ENCODE peak calls at places on chromosomes 5 and 9, in ten cellular contexts. H is memory B cell; P is activated naive CD4-positive, alpha-beta T cell treated with anti-CD3 and anti-CD28 coated beads, Interleukin-2, amount 10 ng/mL, durations not matched to agents 7 days and 5 days; D is endothelial cell; B is GM18507; I is RWPE1; W is H4; F is T-helper 1 cell; C is stimulated activated CD8-positive, alpha-beta memory T cell treated with anti-CD3 and anti-CD28 coated beads, Interleukin-4, amount 100 ng/mL, for 1 hour; G is NCI-H1417. N is an unnamed sample.

GRCh38 chr9:107890921-107891465 is 401.4 kb upstream of the KLF4 start:
- DNase-seq in W (no peak), P (no peak), G (no peak), I (no peak), B (no peak), H (no peak), F (no peak), D (no peak), C (no peak), N (no peak)

GRCh38 chr5:135236951-135237791 is 161.9 kb downstream of the MACROH2A1 start:
- DNase-seq in H (no peak), B (no peak), I (no peak), F (no peak), W (no peak), G (no peak), P (no peak), C (no peak), D (no peak), N (no peak)

GRCh38 chr9:120916573-120916972 is 10.0 kb downstream of the TRAF1 start:
- DNase-seq in G (no peak), P (no peak), F (no peak), I (no peak), B (no peak), D (no peak), W (peak), H (no peak), C (no peak), N (peak)

GRCh38 chr9:109301012-109301411 is 19.8 kb downstream of the EPB41L4B start:
- DNase-seq in G (no peak), F (no peak), I (no peak), W (no peak), B (no peak), H (no peak), C (no peak), D (no peak), P (no peak), N (no peak)

GRCh38 chr9:77161966-77162365 is 15.4 kb upstream of the VPS13A start:
- DNase-seq in D (no peak), C (no peak), I (no peak), W (no peak), F (no peak), P (no peak), H (no peak), G (no peak), B (no peak), N (no peak)

GRCh38 chr5:87825583-87825982 is 412.9 kb upstream of the CCNH start:
- DNase-seq in W (peak), D (no peak), I (no peak), F (no peak), G (no peak), C (no peak), P (no peak), H (no peak), B (no peak), N (no peak)

GRCh38 chr9:129151469-129151868 is 26.6 kb downstream of the IER5L start:
- DNase-seq in I (no peak), P (no peak), W (no peak), D (no peak), G (no peak), C (no peak), B (no peak), H (no peak), F (no peak), N (no peak)

GRCh38 chr9:95494022-95494415 is 22.8 kb downstream of the PTCH1 start:
- DNase-seq in P (no peak), I (no peak), H (peak), C (no peak), W (no peak), G (peak), B (no peak), D (no peak), F (no peak), N (no peak)

GRCh38 chr9:91187965-91188344 is 173.8 kb downstream of the AUH start:
- DNase-seq in H (no peak), P (no peak), C (no peak), W (no peak), I (no peak), B (no peak), D (no peak), F (no peak), G (no peak), N (no peak)

GRCh38 chr5:84821924-84822323 is 437.2 kb upstream of the EDIL3 start:
- DNase-seq in B (no peak), C (no peak), F (no peak), H (no peak), W (no peak), I (no peak), G (no peak), D (no peak), P (no peak), N (no peak)

GRCh38 chr5:172616136-172616535 is 24.9 kb upstream of the NEURL1B start:
- DNase-seq in C (no peak), H (no peak), B (no peak), W (no peak), I (no peak), D (no peak), F (no peak), G (no peak), P (no peak), N (no peak)

GRCh38 chr9:110578896-110579752 is at the start of gene SVEP1:
- DNase-seq in B (no peak), G (peak), W (no peak), I (peak), C (no peak), D (peak), P (no peak), H (no peak), F (no peak), N (peak)

GRCh38 chr9:136328622-136329041 is 1.3 kb downstream of the GPSM1 start:
- DNase-seq in P (no peak), F (no peak), G (peak), C (no peak), W (no peak), B (no peak), I (no peak), H (no peak), D (no peak), N (peak)

GRCh38 chr9:68749579-68750159 is 44.6 kb downstream of the PIP5K1B start:
- DNase-seq in B (no peak), G (peak), P (no peak), C (no peak), H (no peak), D (no peak), I (no peak), F (no peak), W (no peak), N (peak)

GRCh38 chr9:133855802-133856592 is 117.8 kb upstream of the SARDH start:
- DNase-seq in H (no peak), D (no peak), W (peak), G (no peak), I (peak), C (no peak), B (no peak), F (no peak), P (no peak), N (no peak)

GRCh38 chr9:17380126-17380861 is 198.6 kb upstream of the SH3GL2 start:
- DNase-seq in W (no peak), D (no peak), B (no peak), I (peak), F (no peak), H (no peak), P (no peak), G (no peak), C (no peak), N (no peak)

GRCh38 chr9:29830815-29831214 is 2257.5 kb upstream of the C9orf72 start:
- DNase-seq in F (no peak), C (no peak), D (peak), G (peak), P (no peak), I (peak), W (peak), H (no peak), B (no peak), N (peak)

GRCh38 chr5:170280090-170280493 is 17.5 kb downstream of the LCP2 start:
- DNase-seq in I (no peak), H (no peak), P (no peak), F (no peak), C (no peak), D (no peak), B (no peak), W (no peak), G (no peak), N (peak)

GRCh38 chr5:176446884-176447537 is 1.2 kb upstream of the FAF2 start:
- DNase-seq in P (no peak), C (peak), I (no peak), H (no peak), F (peak), D (peak), G (peak), B (no peak), W (no peak), N (peak)